ENCODE peak calls at places on chromosomes 1 and 21, in eight cellular contexts. O is ascending aorta, U is stomach, F is neural progenitor cell, L is lung, Z is heart left ventricle, E is cardiac muscle cell, D is AG04450. K is an unnamed sample.

GRCh38 chr1:59332983-59333382 is 36.1 kb downstream of the FGGY start:
- DNase-seq in L (no peak), O (no peak), U (no peak), E (no peak), F (no peak), Z (no peak), D (no peak), K (no peak)

GRCh38 chr1:22296701-22297591 is 154.0 kb upstream of the WNT4 start:
- DNase-seq in U (peak; percentile 22), D (no peak), L (no peak), O (no peak), Z (no peak), E (no peak), F (no peak), K (no peak)

GRCh38 chr1:151199860-151200581 is 1.7 kb downstream of the PIP5K1A start:
- DNase-seq in Z (peak; percentile 18), U (no peak), E (peak; percentile 10), F (no peak), O (peak; percentile 73), L (no peak), D (peak; percentile 71), K (no peak)

GRCh38 chr1:15966081-15966955 is 9.6 kb downstream of the ZBTB17 start:
- DNase-seq in E (no peak), Z (no peak), U (peak; percentile 32), F (no peak), O (peak; percentile 79), D (no peak), L (no peak), K (peak; percentile 65)

GRCh38 chr1:64484651-64485050 is 14.7 kb downstream of the CACHD1 start:
- DNase-seq in Z (no peak), F (no peak), D (no peak), O (no peak), L (no peak), E (no peak), U (no peak), K (no peak)

GRCh38 chr1:45221716-45222115 is 15.3 kb upstream of the ZSWIM5 start:
- DNase-seq in E (no peak), Z (no peak), O (no peak), D (no peak), L (no peak), U (no peak), F (no peak), K (no peak)

GRCh38 chr1:89274431-89274857 is 1.8 kb upstream of the GBP5 start:
- DNase-seq in E (no peak), Z (no peak), O (no peak), L (no peak), D (no peak), F (no peak), U (no peak), K (no peak)

GRCh38 chr1:14300991-14301703 is 297.3 kb upstream of the KAZN start:
- DNase-seq in D (no peak), F (no peak), U (peak; percentile 26), Z (peak; percentile 73), L (peak; percentile 34), E (no peak), O (no peak), K (peak; percentile 7)

GRCh38 chr1:34013136-34013535 is 149.3 kb downstream of the HMGB4 start:
- DNase-seq in F (no peak), U (no peak), L (no peak), E (no peak), Z (no peak), O (no peak), D (no peak), K (no peak)

GRCh38 chr1:244361764-244362473 is 89.8 kb downstream of the ADSS2 start:
- DNase-seq in Z (no peak), U (no peak), O (no peak), D (peak; percentile 68), L (no peak), F (peak; percentile 96), E (peak; percentile 81), K (no peak)

GRCh38 chr1:39542924-39543323 is 33.7 kb downstream of the PABPC4 start:
- DNase-seq in D (no peak), E (no peak), O (no peak), L (no peak), Z (no peak), F (no peak), U (no peak), K (no peak)

GRCh38 chr21:26280715-26281310 is 110.2 kb upstream of the APP start:
- DNase-seq in E (peak; percentile 9), L (no peak), O (no peak), Z (no peak), D (no peak), U (no peak), F (peak; percentile 33), K (no peak)

GRCh38 chr1:147099192-147099591 is 73.1 kb downstream of the PRKAB2 start:
- DNase-seq in U (no peak), L (no peak), O (no peak), F (no peak), E (no peak), D (no peak), Z (no peak), K (no peak)

GRCh38 chr1:37446874-37447273 is 27.5 kb upstream of the ZC3H12A start:
- DNase-seq in D (no peak), Z (no peak), L (no peak), U (no peak), F (no peak), E (no peak), O (no peak), K (no peak)

GRCh38 chr1:37452416-37452815 is 22.0 kb upstream of the ZC3H12A start:
- DNase-seq in U (no peak), L (no peak), F (no peak), E (no peak), Z (no peak), O (no peak), D (no peak), K (no peak)

GRCh38 chr1:37448691-37449417 is 25.5 kb upstream of the ZC3H12A start:
- DNase-seq in L (no peak), D (no peak), F (no peak), Z (no peak), U (no peak), E (no peak), O (no peak), K (no peak)

GRCh38 chr1:37449936-37450335 is 24.4 kb upstream of the ZC3H12A start:
- DNase-seq in F (no peak), Z (peak; percentile 38), D (no peak), L (no peak), U (no peak), E (no peak), O (no peak), K (peak; percentile 16)

DNA sequence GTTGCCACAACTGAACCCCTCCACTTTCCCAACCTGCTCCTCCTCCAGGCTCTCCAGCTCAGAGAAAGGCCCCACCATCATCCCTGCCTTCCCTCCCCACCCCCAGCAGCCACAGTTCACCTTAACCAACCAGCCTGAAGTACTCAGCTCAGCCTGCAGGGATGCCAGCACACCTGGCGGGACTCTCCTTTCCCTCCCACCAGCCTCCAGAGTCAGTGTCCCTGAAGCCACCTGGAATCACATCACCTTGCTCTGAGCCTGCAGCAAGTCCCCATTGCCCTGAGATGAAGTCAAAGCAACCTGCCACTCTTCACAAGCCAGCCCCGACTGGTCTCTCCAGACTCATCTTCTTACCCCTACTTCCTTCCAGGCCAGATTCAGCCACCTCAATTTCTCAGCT is 26.2 kb upstream of the ZC3H12A start:
- DNase-seq in F (no peak), D (no peak), U (no peak), O (no peak), L (no peak), Z (no peak), E (no peak), K (no peak)
- TF ChIP-seq CTCF in F (no peak), D (no peak), U (no peak), O (no peak), L (no peak), Z (no peak), E (no peak), K (no peak)

GRCh38 chr21:18661842-18662241 is 258.3 kb upstream of the TMPRSS15 start:
- DNase-seq in O (no peak), U (no peak), L (no peak), E (no peak), F (no peak), Z (no peak), D (no peak), K (no peak)

DNA sequence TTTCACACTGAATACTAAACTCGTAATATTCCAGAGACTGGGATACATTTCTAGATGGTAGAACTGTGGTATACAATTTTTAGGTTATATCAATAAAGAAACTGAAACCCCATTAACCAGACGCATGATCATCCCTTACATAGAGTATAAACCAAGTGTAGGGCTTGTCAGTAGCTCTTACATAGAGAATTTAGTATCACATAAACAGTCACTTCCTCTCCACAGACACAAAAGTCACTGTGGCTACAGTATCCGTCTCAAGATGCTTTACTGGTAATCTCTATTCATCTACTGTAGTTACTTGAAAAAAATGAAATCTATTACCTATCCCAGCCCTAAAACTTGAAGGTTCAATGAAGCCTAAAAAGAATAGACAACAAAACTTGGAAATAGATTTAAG is 252.3 kb upstream of the TMPRSS15 start:
- DNase-seq in F (no peak), Z (no peak), D (no peak), L (no peak), U (no peak), O (no peak), E (no peak), K (no peak)
- H3K9me3 ChIP-seq in F (no peaks in the 10 kb centered on the region), Z (no peaks in the 10 kb centered on the region), D (peaks cover 6% of the 10 kb centered on the region), L (no peaks in the 10 kb centered on the region), U (peaks cover 5% of the 10 kb centered on the region), O (no peaks in the 10 kb centered on the region), E (no peaks in the 10 kb centered on the region), K (peaks cover 2% of the 10 kb centered on the region)

DNA sequence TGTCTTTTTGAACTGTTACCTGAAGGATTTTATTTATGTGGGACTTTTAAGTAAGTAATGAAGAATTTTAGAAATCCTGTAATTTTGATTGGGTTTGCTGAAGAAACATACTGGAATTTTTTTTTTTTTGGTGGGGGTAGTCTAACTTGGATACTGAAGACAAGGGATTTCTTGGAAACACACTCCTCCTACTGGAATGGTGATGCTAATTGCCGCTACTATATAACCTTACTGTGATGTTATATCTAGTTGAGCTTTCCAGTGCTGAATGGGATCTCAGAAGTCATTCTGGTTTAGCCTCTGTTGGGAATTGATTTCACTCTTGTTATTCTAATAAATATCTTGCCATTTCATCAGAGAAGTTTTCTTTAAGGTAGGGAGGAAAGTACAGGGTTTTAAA is 8.4 kb downstream of the PPP2R5A start:
- DNase-seq in E (peak; percentile 11), L (no peak), F (no peak), D (no peak), Z (no peak), O (no peak), U (no peak), K (no peak)
- TF ChIP-seq CTCF in E (peak; percentile 21), L (no peak), F (peak; percentile 37), D (peak; percentile 51), Z (peak; percentile 40), O (no peak), U (no peak), K (no peak)

DNA sequence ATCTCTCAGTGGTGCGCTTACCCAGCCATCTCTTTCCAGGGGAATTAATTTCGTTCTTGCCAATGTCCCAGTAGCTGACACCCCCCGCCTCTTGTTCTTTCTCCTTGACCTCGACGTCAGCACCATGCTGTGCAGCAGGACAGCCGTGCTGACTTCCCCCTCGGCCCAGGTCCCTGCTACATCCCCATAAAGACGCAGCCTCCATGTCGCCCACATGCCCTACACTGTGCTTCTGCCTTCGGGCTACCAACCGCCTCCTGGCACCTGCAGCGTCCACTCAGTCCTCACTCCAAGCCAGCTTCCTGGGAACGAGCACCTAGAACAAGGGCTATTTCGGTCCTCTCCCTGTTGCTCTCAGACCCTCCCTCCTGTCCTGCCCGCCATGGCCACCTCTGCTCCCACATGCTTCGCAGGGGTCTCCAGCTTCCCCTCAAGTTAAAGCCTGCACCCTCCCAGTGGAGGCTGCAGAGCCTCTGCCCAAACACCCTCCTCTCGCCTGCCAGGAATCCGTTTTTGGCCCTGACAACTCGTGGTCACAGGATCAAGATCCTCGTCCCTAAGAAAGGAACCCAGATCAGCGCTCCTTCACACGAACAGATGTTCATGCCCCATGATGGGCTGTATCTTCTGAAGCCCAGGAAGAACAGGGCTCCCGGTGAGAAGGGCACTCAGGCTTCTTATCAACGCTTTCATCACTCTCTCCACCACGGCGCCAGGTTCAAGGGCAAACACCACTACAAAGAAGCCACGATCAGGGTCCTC is 109.7 kb downstream of the NPHP4 start:
- DNase-seq in F (no peak), D (no peak), O (no peak), Z (no peak), L (no peak), E (no peak), U (no peak), K (no peak)
- H3K9me3 ChIP-seq in F (no peaks in the 10 kb centered on the region), D (peaks cover 6% of the 10 kb centered on the region), O (no peaks in the 10 kb centered on the region), Z (no peaks in the 10 kb centered on the region), L (peaks cover 14% of the 10 kb centered on the region), E (no peaks in the 10 kb centered on the region), U (no peaks in the 10 kb centered on the region), K (no peaks in the 10 kb centered on the region)